ENCODE peak calls at places on chromosomes 13 and 19, in eight cellular contexts. One of them, this sample, is unnamed.

GRCh38 chr13:113407531-113408393 is 43.8 kb upstream of the GRTP1 start:
- DNase-seq in GM06990: no peak
- DNase-seq in RPMI7951: no peak
- DNase-seq in CD8-positive, alpha-beta T cell: no peak
- DNase-seq in NCI-H524 treated with DMSO at 0.1 percent for 48 hours: no peak
- DNase-seq in aorta: no peak
- DNase-seq in Peyer's patch: peak
- DNase-seq in tibial artery: no peak
- DNase-seq in this sample: no peak

GRCh38 chr13:45209229-45209628 is 8.4 kb upstream of the KCTD4 start:
- DNase-seq in aorta: no peak
- DNase-seq in GM06990: no peak
- DNase-seq in tibial artery: no peak
- DNase-seq in Peyer's patch: no peak
- DNase-seq in CD8-positive, alpha-beta T cell: no peak
- DNase-seq in RPMI7951: no peak
- DNase-seq in NCI-H524 treated with DMSO at 0.1 percent for 48 hours: no peak
- DNase-seq in this sample: no peak

GRCh38 chr19:8631425-8631819 is 989 bp downstream of the NFILZ start:
- DNase-seq in CD8-positive, alpha-beta T cell: no peak
- DNase-seq in Peyer's patch: no peak
- DNase-seq in tibial artery: no peak
- DNase-seq in RPMI7951: no peak
- DNase-seq in GM06990: no peak
- DNase-seq in aorta: peak
- DNase-seq in NCI-H524 treated with DMSO at 0.1 percent for 48 hours: no peak
- DNase-seq in this sample: no peak

GRCh38 chr13:52840066-52840465 is 8.4 kb downstream of the PCDH8 start:
- DNase-seq in CD8-positive, alpha-beta T cell: no peak
- DNase-seq in NCI-H524 treated with DMSO at 0.1 percent for 48 hours: no peak
- DNase-seq in aorta: no peak
- DNase-seq in GM06990: no peak
- DNase-seq in RPMI7951: no peak
- DNase-seq in tibial artery: no peak
- DNase-seq in Peyer's patch: no peak
- DNase-seq in this sample: no peak

GRCh38 chr13:30403491-30403890 is 18.8 kb upstream of the UBE2L5 start:
- DNase-seq in RPMI7951: no peak
- DNase-seq in aorta: no peak
- DNase-seq in NCI-H524 treated with DMSO at 0.1 percent for 48 hours: no peak
- DNase-seq in Peyer's patch: no peak
- DNase-seq in CD8-positive, alpha-beta T cell: no peak
- DNase-seq in tibial artery: no peak
- DNase-seq in GM06990: no peak
- DNase-seq in this sample: no peak

GRCh38 chr13:64347662-64348061 is 2882.5 kb downstream of the PCDH9 start:
- DNase-seq in NCI-H524 treated with DMSO at 0.1 percent for 48 hours: no peak
- DNase-seq in CD8-positive, alpha-beta T cell: no peak
- DNase-seq in aorta: no peak
- DNase-seq in RPMI7951: no peak
- DNase-seq in GM06990: no peak
- DNase-seq in tibial artery: no peak
- DNase-seq in Peyer's patch: no peak
- DNase-seq in this sample: no peak

GRCh38 chr13:65638572-65639168 is 1591.5 kb downstream of the PCDH9 start:
- DNase-seq in Peyer's patch: no peak
- DNase-seq in CD8-positive, alpha-beta T cell: no peak
- DNase-seq in tibial artery: no peak
- DNase-seq in aorta: no peak
- DNase-seq in RPMI7951: no peak
- DNase-seq in NCI-H524 treated with DMSO at 0.1 percent for 48 hours: no peak
- DNase-seq in GM06990: no peak
- DNase-seq in this sample: peak

GRCh38 chr13:21998279-21998678 is 327.4 kb downstream of the FGF9 start:
- DNase-seq in tibial artery: no peak
- DNase-seq in NCI-H524 treated with DMSO at 0.1 percent for 48 hours: no peak
- DNase-seq in aorta: no peak
- DNase-seq in RPMI7951: no peak
- DNase-seq in CD8-positive, alpha-beta T cell: no peak
- DNase-seq in GM06990: no peak
- DNase-seq in Peyer's patch: no peak
- DNase-seq in this sample: no peak

GRCh38 chr13:44313674-44314073 is 60.0 kb upstream of the SERP2 start:
- DNase-seq in Peyer's patch: no peak
- DNase-seq in CD8-positive, alpha-beta T cell: no peak
- DNase-seq in aorta: no peak
- DNase-seq in NCI-H524 treated with DMSO at 0.1 percent for 48 hours: no peak
- DNase-seq in RPMI7951: peak
- DNase-seq in GM06990: no peak
- DNase-seq in tibial artery: no peak
- DNase-seq in this sample: no peak

GRCh38 chr19:47511128-47511517 is 3.7 kb downstream of the NAPA start:
- DNase-seq in RPMI7951: no peak
- DNase-seq in aorta: no peak
- DNase-seq in Peyer's patch: no peak
- DNase-seq in tibial artery: no peak
- DNase-seq in CD8-positive, alpha-beta T cell: no peak
- DNase-seq in NCI-H524 treated with DMSO at 0.1 percent for 48 hours: no peak
- DNase-seq in GM06990: no peak
- DNase-seq in this sample: no peak

GRCh38 chr13:104106705-104107393 is 1040.6 kb upstream of the SLC10A2 start:
- DNase-seq in RPMI7951: no peak
- DNase-seq in CD8-positive, alpha-beta T cell: no peak
- DNase-seq in NCI-H524 treated with DMSO at 0.1 percent for 48 hours: no peak
- DNase-seq in aorta: no peak
- DNase-seq in tibial artery: no peak
- DNase-seq in GM06990: no peak
- DNase-seq in Peyer's patch: no peak
- DNase-seq in this sample: no peak

GRCh38 chr13:44507639-44508038 is 68.5 kb downstream of the TSC22D1 start:
- DNase-seq in CD8-positive, alpha-beta T cell: no peak
- DNase-seq in tibial artery: no peak
- DNase-seq in GM06990: no peak
- DNase-seq in RPMI7951: no peak
- DNase-seq in aorta: no peak
- DNase-seq in NCI-H524 treated with DMSO at 0.1 percent for 48 hours: no peak
- DNase-seq in Peyer's patch: no peak
- DNase-seq in this sample: no peak

GRCh38 chr13:57128909-57129308 is 11.8 kb upstream of the PRR20A start:
- DNase-seq in NCI-H524 treated with DMSO at 0.1 percent for 48 hours: no peak
- DNase-seq in aorta: no peak
- DNase-seq in Peyer's patch: no peak
- DNase-seq in GM06990: no peak
- DNase-seq in RPMI7951: no peak
- DNase-seq in tibial artery: no peak
- DNase-seq in CD8-positive, alpha-beta T cell: no peak
- DNase-seq in this sample: no peak

GRCh38 chr13:30038884-30039283 is 188.5 kb upstream of the UBL3 start:
- DNase-seq in NCI-H524 treated with DMSO at 0.1 percent for 48 hours: no peak
- DNase-seq in aorta: no peak
- DNase-seq in CD8-positive, alpha-beta T cell: no peak
- DNase-seq in RPMI7951: peak
- DNase-seq in GM06990: no peak
- DNase-seq in Peyer's patch: no peak
- DNase-seq in tibial artery: no peak
- DNase-seq in this sample: no peak

GRCh38 chr19:57829316-57829715 is 783 bp upstream of the ZNF587B start:
- DNase-seq in RPMI7951: no peak
- DNase-seq in GM06990: no peak
- DNase-seq in Peyer's patch: no peak
- DNase-seq in tibial artery: no peak
- DNase-seq in NCI-H524 treated with DMSO at 0.1 percent for 48 hours: no peak
- DNase-seq in CD8-positive, alpha-beta T cell: no peak
- DNase-seq in aorta: no peak
- DNase-seq in this sample: no peak

GRCh38 chr19:10517361-10517759 is at the start of gene S1PR5:
- DNase-seq in Peyer's patch: no peak
- DNase-seq in tibial artery: no peak
- DNase-seq in RPMI7951: no peak
- DNase-seq in CD8-positive, alpha-beta T cell: peak
- DNase-seq in aorta: peak
- DNase-seq in NCI-H524 treated with DMSO at 0.1 percent for 48 hours: no peak
- DNase-seq in GM06990: no peak
- DNase-seq in this sample: no peak

GRCh38 chr19:43784251-43784980 is 3.6 kb upstream of the KCNN4 start:
- DNase-seq in aorta: peak
- DNase-seq in tibial artery: no peak
- DNase-seq in RPMI7951: peak
- DNase-seq in NCI-H524 treated with DMSO at 0.1 percent for 48 hours: no peak
- DNase-seq in Peyer's patch: no peak
- DNase-seq in GM06990: no peak
- DNase-seq in CD8-positive, alpha-beta T cell: peak
- DNase-seq in this sample: no peak

GRCh38 chr19:1851581-1852293 is 3.5 kb upstream of the REXO1 start:
- DNase-seq in aorta: no peak
- DNase-seq in GM06990: no peak
- DNase-seq in CD8-positive, alpha-beta T cell: peak
- DNase-seq in tibial artery: no peak
- DNase-seq in Peyer's patch: no peak
- DNase-seq in RPMI7951: no peak
- DNase-seq in NCI-H524 treated with DMSO at 0.1 percent for 48 hours: no peak
- DNase-seq in this sample: no peak

GRCh38 chr19:46551175-46551574 is 50.0 kb upstream of the CALM3 start:
- DNase-seq in RPMI7951: no peak
- DNase-seq in tibial artery: no peak
- DNase-seq in Peyer's patch: no peak
- DNase-seq in aorta: no peak
- DNase-seq in CD8-positive, alpha-beta T cell: no peak
- DNase-seq in GM06990: no peak
- DNase-seq in NCI-H524 treated with DMSO at 0.1 percent for 48 hours: no peak
- DNase-seq in this sample: no peak

GRCh38 chr13:50636007-50636704 is 207.3 kb downstream of the DLEU7 start:
- DNase-seq in tibial artery: no peak
- DNase-seq in GM06990: no peak
- DNase-seq in Peyer's patch: no peak
- DNase-seq in NCI-H524 treated with DMSO at 0.1 percent for 48 hours: no peak
- DNase-seq in RPMI7951: no peak
- DNase-seq in CD8-positive, alpha-beta T cell: no peak
- DNase-seq in aorta: no peak
- DNase-seq in this sample: no peak

GRCh38 chr13:36211567-36211966 is 2.8 kb downstream of the SOHLH2 start:
- DNase-seq in Peyer's patch: no peak
- DNase-seq in aorta: no peak
- DNase-seq in NCI-H524 treated with DMSO at 0.1 percent for 48 hours: no peak
- DNase-seq in CD8-positive, alpha-beta T cell: no peak
- DNase-seq in tibial artery: no peak
- DNase-seq in RPMI7951: no peak
- DNase-seq in GM06990: no peak
- DNase-seq in this sample: no peak

GRCh38 chr13:58852076-58852475 is 1220.5 kb downstream of the PCDH17 start:
- DNase-seq in tibial artery: no peak
- DNase-seq in aorta: no peak
- DNase-seq in Peyer's patch: no peak
- DNase-seq in NCI-H524 treated with DMSO at 0.1 percent for 48 hours: no peak
- DNase-seq in CD8-positive, alpha-beta T cell: no peak
- DNase-seq in RPMI7951: peak
- DNase-seq in GM06990: no peak
- DNase-seq in this sample: no peak

GRCh38 chr13:65959305-65959704 is 1270.8 kb downstream of the PCDH9 start:
- DNase-seq in CD8-positive, alpha-beta T cell: no peak
- DNase-seq in RPMI7951: peak
- DNase-seq in NCI-H524 treated with DMSO at 0.1 percent for 48 hours: no peak
- DNase-seq in tibial artery: no peak
- DNase-seq in GM06990: no peak
- DNase-seq in aorta: no peak
- DNase-seq in Peyer's patch: no peak
- DNase-seq in this sample: no peak

GRCh38 chr13:45544520-45544919 is 71.0 kb downstream of the ERICH6B start:
- DNase-seq in CD8-positive, alpha-beta T cell: no peak
- DNase-seq in GM06990: no peak
- DNase-seq in NCI-H524 treated with DMSO at 0.1 percent for 48 hours: no peak
- DNase-seq in RPMI7951: no peak
- DNase-seq in tibial artery: no peak
- DNase-seq in aorta: no peak
- DNase-seq in Peyer's patch: no peak
- DNase-seq in this sample: no peak

GRCh38 chr19:3932931-3933810 is at the start of gene NMRK2:
- DNase-seq in CD8-positive, alpha-beta T cell: no peak
- DNase-seq in tibial artery: no peak
- DNase-seq in RPMI7951: no peak
- DNase-seq in NCI-H524 treated with DMSO at 0.1 percent for 48 hours: no peak
- DNase-seq in GM06990: no peak
- DNase-seq in aorta: no peak
- DNase-seq in Peyer's patch: no peak
- DNase-seq in this sample: no peak

GRCh38 chr13:22800726-22801401 is 379.9 kb upstream of the SGCG start:
- DNase-seq in RPMI7951: peak
- DNase-seq in Peyer's patch: no peak
- DNase-seq in aorta: peak
- DNase-seq in GM06990: no peak
- DNase-seq in tibial artery: peak
- DNase-seq in NCI-H524 treated with DMSO at 0.1 percent for 48 hours: no peak
- DNase-seq in CD8-positive, alpha-beta T cell: no peak
- DNase-seq in this sample: no peak

GRCh38 chr19:19445911-19446361 is 40.5 kb downstream of the GATAD2A start:
- DNase-seq in tibial artery: no peak
- DNase-seq in CD8-positive, alpha-beta T cell: no peak
- DNase-seq in GM06990: no peak
- DNase-seq in NCI-H524 treated with DMSO at 0.1 percent for 48 hours: no peak
- DNase-seq in Peyer's patch: peak
- DNase-seq in aorta: no peak
- DNase-seq in RPMI7951: peak
- DNase-seq in this sample: no peak

GRCh38 chr13:43663474-43664090 is 123.2 kb downstream of the ENOX1 start:
- DNase-seq in tibial artery: no peak
- DNase-seq in NCI-H524 treated with DMSO at 0.1 percent for 48 hours: no peak
- DNase-seq in RPMI7951: peak
- DNase-seq in Peyer's patch: no peak
- DNase-seq in GM06990: no peak
- DNase-seq in aorta: no peak
- DNase-seq in CD8-positive, alpha-beta T cell: no peak
- DNase-seq in this sample: no peak

GRCh38 chr13:49213997-49214916 is 5.9 kb upstream of the MLNR start:
- DNase-seq in Peyer's patch: no peak
- DNase-seq in RPMI7951: no peak
- DNase-seq in tibial artery: no peak
- DNase-seq in GM06990: no peak
- DNase-seq in CD8-positive, alpha-beta T cell: no peak
- DNase-seq in NCI-H524 treated with DMSO at 0.1 percent for 48 hours: no peak
- DNase-seq in aorta: no peak
- DNase-seq in this sample: no peak

GRCh38 chr13:100291626-100292025 is 202.7 kb downstream of the PCCA start:
- DNase-seq in CD8-positive, alpha-beta T cell: no peak
- DNase-seq in tibial artery: no peak
- DNase-seq in Peyer's patch: no peak
- DNase-seq in GM06990: no peak
- DNase-seq in NCI-H524 treated with DMSO at 0.1 percent for 48 hours: no peak
- DNase-seq in RPMI7951: no peak
- DNase-seq in aorta: no peak
- DNase-seq in this sample: no peak

GRCh38 chr19:44847144-44848035 is 1.3 kb downstream of the NECTIN2 start:
- DNase-seq in aorta: peak
- DNase-seq in Peyer's patch: peak
- DNase-seq in GM06990: no peak
- DNase-seq in RPMI7951: peak
- DNase-seq in CD8-positive, alpha-beta T cell: no peak
- DNase-seq in NCI-H524 treated with DMSO at 0.1 percent for 48 hours: no peak
- DNase-seq in tibial artery: peak
- DNase-seq in this sample: no peak

GRCh38 chr19:23596872-23597271 is 90.1 kb downstream of the ZNF675 start:
- DNase-seq in Peyer's patch: no peak
- DNase-seq in aorta: no peak
- DNase-seq in tibial artery: no peak
- DNase-seq in NCI-H524 treated with DMSO at 0.1 percent for 48 hours: no peak
- DNase-seq in CD8-positive, alpha-beta T cell: no peak
- DNase-seq in RPMI7951: no peak
- DNase-seq in GM06990: no peak
- DNase-seq in this sample: no peak